ENCODE peak calls at places on chromosomes 2 and 18, in four cellular contexts. U is IMR-90, A is mesendoderm, R is H1. M is an unnamed sample.

GRCh38 chr2:240146591-240147278 is 6.3 kb upstream of the OTOS start:
- DNase-seq in A (no peak), R (no peak), U (no peak), M (no peak)

GRCh38 chr2:68465081-68465916 is 1.8 kb downstream of the FBXO48 start:
- DNase-seq in U (peak), A (no peak), R (no peak), M (no peak)

GRCh38 chr18:79634593-79634992 is 45.0 kb upstream of the CTDP1 start:
- DNase-seq in A (no peak), R (no peak), U (no peak), M (no peak)

GRCh38 chr18:79211844-79212243 is 142.7 kb downstream of the ATP9B start:
- DNase-seq in R (no peak), A (no peak), U (peak), M (no peak)

GRCh38 chr2:233832869-233833812 is 21.2 kb downstream of the HJURP start:
- DNase-seq in A (peak), U (peak), R (peak), M (peak)

GRCh38 chr18:12659904-12660605 is 2.1 kb upstream of the SPIRE1 start:
- DNase-seq in U (peak), A (peak), R (no peak), M (no peak)

GRCh38 chr2:218745559-218746469 is 35.2 kb downstream of the TTLL4 start:
- DNase-seq in R (no peak), U (peak), A (no peak), M (no peak)

GRCh38 chr2:33214857-33215256 is 261.6 kb upstream of the RASGRP3 start:
- DNase-seq in U (no peak), A (no peak), R (no peak), M (no peak)

GRCh38 chr2:5594288-5594687 is 97.9 kb upstream of the SOX11 start:
- DNase-seq in A (no peak), U (no peak), R (no peak), M (no peak)

GRCh38 chr2:174945601-174946260 is 59.5 kb downstream of the CHN1 start:
- DNase-seq in U (peak), R (no peak), A (no peak), M (no peak)

GRCh38 chr2:232352511-232353091 is 25.9 kb upstream of the ALPP start:
- DNase-seq in R (no peak), U (no peak), A (no peak), M (no peak)

GRCh38 chr2:156088598-156088997 is 243.9 kb downstream of the NR4A2 start:
- DNase-seq in R (no peak), U (no peak), A (peak), M (no peak)

GRCh38 chr2:157182834-157183396 is 74.6 kb upstream of the GALNT5 start:
- DNase-seq in R (no peak), A (peak), U (peak), M (no peak)

GRCh38 chr2:240293865-240294461 is 141.5 kb upstream of the GPC1 start:
- DNase-seq in U (peak), A (peak), R (no peak), M (no peak)

GRCh38 chr2:9946818-9947217 is 4.7 kb upstream of the GRHL1 start:
- DNase-seq in R (no peak), U (no peak), A (no peak), M (no peak)

GRCh38 chr18:54946149-54946581 is 13.1 kb downstream of the CCDC68 start:
- DNase-seq in A (no peak), R (no peak), U (peak), M (no peak)
- H3K56ac ChIP-seq in A (no peak), R (no peak), U (peak), M (no peak)

GRCh38 chr2:34320056-34320455 is 721.0 kb upstream of the FAM98A start:
- DNase-seq in R (no peak), U (no peak), A (no peak), M (no peak)

GRCh38 chr2:34317797-34318196 is 718.7 kb upstream of the FAM98A start:
- DNase-seq in R (no peak), U (no peak), A (no peak), M (no peak)

DNA sequence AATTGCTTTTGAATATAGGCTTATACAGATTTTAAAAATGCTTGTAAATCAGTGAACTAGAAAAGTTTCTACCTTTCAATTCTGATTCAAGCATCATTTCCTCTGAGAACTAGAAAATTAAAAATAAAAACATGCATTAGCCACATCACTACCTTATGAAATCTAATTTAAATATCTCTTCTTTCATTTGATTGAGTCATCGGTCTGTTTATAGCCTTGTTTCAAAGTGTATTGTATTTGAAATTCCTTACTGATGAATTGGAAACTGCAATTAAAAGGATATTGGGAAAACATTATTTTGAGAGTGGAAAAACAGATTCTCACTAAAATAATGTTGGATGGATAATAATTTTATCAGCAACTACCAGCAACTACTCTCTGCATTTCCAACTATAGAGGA is 717.7 kb upstream of the FAM98A start:
- DNase-seq in R (no peak), U (no peak), A (no peak), M (no peak)
- H3K56ac ChIP-seq in R (no peak), U (no peak), A (no peak), M (no peak)

DNA sequence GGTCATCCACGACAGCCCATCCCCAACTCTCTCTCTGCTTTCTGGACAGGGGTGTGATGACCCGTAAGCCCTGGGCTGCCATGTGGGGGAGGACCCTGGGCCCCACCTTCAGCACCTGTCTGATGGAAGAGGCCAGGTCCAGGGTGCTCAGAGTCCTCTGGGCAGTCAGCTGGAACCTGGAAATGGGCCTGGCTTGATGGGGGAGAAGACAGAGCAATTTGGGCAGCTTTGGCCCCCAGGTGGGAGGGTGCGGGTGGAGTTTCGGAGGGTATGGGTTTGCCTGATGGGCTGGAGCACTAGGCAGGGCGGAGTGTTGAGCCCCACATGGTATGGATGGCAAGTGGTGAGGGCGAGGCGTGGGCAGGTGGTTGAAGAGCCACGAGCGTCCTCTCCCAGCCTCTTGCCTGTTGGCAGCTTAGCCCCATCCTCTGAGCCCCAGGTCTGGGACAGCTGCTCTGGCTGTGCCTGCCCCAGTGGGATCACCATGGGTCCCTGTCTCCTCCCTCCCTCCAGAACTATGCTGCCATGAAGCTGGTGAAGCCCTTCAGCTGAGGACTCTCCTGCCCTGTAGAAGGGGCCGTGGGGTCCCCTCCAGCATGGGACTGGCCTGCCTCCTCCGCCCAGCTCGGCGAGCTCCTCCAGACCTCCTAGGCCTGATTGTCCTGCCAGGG is 232.7 kb downstream of the DYSF start:
- DNase-seq in R (no peak), U (no peak), A (no peak), M (no peak)
- H3K56ac ChIP-seq in R (no peak), U (no peak), A (no peak), M (no peak)

DNA sequence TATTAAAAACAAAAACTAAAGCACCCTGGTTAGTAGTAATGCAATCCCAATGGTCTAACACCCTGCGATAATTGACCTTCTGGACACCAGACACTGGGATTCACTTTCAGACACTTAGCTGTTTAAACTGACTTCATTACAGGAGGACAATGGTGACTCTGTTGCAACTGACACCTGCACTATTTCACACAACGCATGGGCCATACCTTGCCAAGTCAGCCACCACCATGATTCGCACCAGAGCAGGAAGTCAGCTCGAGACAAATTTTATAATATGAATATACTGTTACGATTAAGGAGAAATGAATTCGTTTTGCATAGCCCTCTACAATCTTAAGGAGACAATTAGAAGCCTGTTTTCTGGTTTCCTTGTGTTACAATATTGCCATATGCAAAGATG is 150.7 kb downstream of the MEIS1 start:
- DNase-seq in A (no peak), U (no peak), R (no peak), M (no peak)
- H3K56ac ChIP-seq in A (no peak), U (no peak), R (no peak), M (no peak)

DNA sequence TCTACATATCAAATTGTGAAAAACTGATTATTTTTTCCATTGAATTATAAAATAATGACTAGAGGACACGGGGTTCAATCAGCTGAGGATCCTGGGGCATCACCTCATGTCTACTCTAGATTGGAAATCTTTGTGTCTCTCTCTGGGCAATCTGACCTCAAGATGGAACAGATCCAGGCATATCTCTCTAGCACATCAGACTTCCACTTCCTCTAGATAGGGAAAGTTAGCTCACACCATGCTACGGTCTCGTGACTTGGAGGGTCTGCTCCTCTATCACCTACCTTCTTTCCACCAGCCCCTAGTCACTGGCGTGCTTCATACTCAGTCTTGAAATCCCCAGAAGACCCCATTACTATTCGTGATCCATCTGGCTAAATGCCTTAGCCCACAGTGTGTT is 148.8 kb downstream of the ANKRD44 start:
- DNase-seq in R (no peak), U (no peak), A (no peak), M (no peak)
- H3K56ac ChIP-seq in R (no peak), U (no peak), A (no peak), M (no peak)

GRCh38 chr18:48695671-48696070 is 156.8 kb downstream of the CTIF start:
- DNase-seq in U (no peak), A (no peak), R (no peak), M (no peak)

GRCh38 chr18:48694295-48694694 is 155.5 kb downstream of the CTIF start:
- DNase-seq in U (no peak), R (no peak), A (no peak), M (no peak)

GRCh38 chr18:48693006-48693405 is 154.2 kb downstream of the CTIF start:
- DNase-seq in R (no peak), A (no peak), U (no peak), M (no peak)

GRCh38 chr18:48696218-48696617 is 157.4 kb downstream of the CTIF start:
- DNase-seq in A (no peak), U (no peak), R (no peak), M (no peak)

DNA sequence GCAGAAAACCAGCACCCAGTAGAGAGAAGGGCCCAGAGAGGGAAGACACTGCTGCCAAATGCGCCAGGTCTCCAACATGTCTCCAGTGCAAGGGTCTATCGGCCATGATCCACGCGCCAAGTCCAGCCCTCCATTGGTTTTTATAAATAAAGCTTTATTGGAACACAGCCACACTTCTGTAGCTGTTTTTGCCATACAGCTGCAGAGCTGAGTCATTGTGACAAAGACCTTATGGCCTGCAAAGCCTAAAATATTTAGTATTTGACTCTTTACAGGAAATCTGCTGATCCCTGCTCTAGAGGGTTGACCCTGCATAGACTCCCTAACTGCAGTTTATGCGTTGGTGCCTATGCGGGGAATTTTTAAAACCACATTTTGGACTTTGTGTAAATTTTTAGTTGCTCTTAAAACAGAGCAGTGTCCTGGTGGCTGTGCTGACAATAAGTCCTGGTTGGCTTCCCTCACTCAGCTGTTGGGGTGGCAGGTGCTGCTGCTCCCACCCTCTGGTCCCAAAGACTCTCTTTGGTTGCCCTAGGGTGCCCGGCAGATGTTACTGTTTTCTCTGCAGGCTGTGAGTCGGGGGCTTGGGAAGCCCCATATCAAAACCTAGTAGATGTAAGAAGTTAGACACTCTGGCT is 154.9 kb downstream of the CTIF start:
- DNase-seq in A (no peak), R (no peak), U (peak), M (no peak)
- H3K56ac ChIP-seq in A (no peak), R (no peak), U (no peak), M (no peak)